ENCODE peak calls at places on chromosomes 7 and 10, in six cellular contexts. F is GM12878, Q is K562, V is HepG2, B is A549, Y is endothelial cell of umbilical vein. W is an unnamed sample.

GRCh38 chr10:19730071-19730470 is 86.2 kb upstream of the PLXDC2 start:
- DNase-seq in Y (no peak), V (no peak), B (no peak), Q (no peak), F (no peak), W (no peak)

GRCh38 chr10:58367049-58367448 is 18.2 kb upstream of the TFAM start:
- DNase-seq in B (no peak), Y (no peak), V (no peak), Q (no peak), F (no peak), W (peak; percentile 15)

GRCh38 chr10:49733866-49734265 is 28.3 kb downstream of the OGDHL start:
- DNase-seq in Y (no peak), B (no peak), Q (no peak), F (no peak), V (no peak), W (no peak)

GRCh38 chr7:134669845-134670373 is 23.3 kb downstream of the BPGM start:
- DNase-seq in Q (no peak), F (peak; percentile 23), B (peak; percentile 73), Y (peak; percentile 99), V (no peak), W (peak; percentile 58)

GRCh38 chr7:81857385-81857784 is 87.5 kb upstream of the HGF start:
- DNase-seq in V (no peak), F (no peak), Y (no peak), Q (no peak), B (peak; percentile 3), W (no peak)

GRCh38 chr10:125823663-125824251 is 411 bp downstream of the BCCIP start:
- DNase-seq in V (no peak), B (no peak), F (no peak), Q (no peak), Y (peak; percentile 10), W (peak; percentile 23)

GRCh38 chr7:105352018-105352612 is 36.6 kb downstream of the SRPK2 start:
- DNase-seq in Q (no peak), V (no peak), Y (peak; percentile 81), F (peak; percentile 93), B (no peak), W (peak; percentile 99)

GRCh38 chr10:29576681-29577080 is 58.1 kb downstream of the SVIL start:
- DNase-seq in F (no peak), Q (no peak), Y (no peak), V (no peak), B (no peak), W (no peak)

GRCh38 chr10:112958275-112958995 is 8.4 kb downstream of the TCF7L2 start:
- DNase-seq in B (peak; percentile 60), F (no peak), Y (no peak), Q (no peak), V (no peak), W (no peak)

GRCh38 chr10:119933179-119933578 is 40.6 kb downstream of the SEC23IP start:
- DNase-seq in Y (peak; percentile 19), F (no peak), Q (no peak), B (peak; percentile 20), V (peak; percentile 16), W (peak; percentile 42)

GRCh38 chr10:114288424-114289095 is 49.5 kb downstream of the VWA2 start:
- DNase-seq in F (no peak), B (no peak), Q (no peak), Y (no peak), V (no peak), W (no peak)

GRCh38 chr10:63206997-63207952 is 74.1 kb downstream of the NRBF2 start:
- DNase-seq in Q (no peak), V (no peak), B (no peak), F (peak; percentile 36), Y (peak; percentile 96), W (no peak)

DNA sequence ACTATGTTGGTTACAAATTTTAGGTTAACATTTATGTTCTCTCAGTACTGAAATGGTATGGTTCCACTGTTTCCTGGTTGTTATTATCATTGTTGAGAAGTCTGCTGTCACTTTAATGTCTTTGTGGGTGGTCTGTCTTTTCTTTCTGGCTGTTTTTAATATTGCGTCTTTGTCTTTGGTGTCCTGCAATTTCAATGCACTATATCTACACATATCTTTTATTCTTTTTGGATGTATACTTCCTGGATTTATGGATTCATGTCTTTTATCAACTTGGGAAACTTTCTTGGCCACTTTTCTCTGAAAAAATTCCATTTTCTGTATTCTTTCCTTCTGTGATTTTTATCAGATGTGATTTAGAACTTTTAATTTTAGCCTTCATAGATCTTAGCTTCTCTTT is 250.2 kb downstream of the BUB3 start:
- DNase-seq in Q (no peak), B (no peak), Y (no peak), V (no peak), F (no peak), W (no peak)
- TF ChIP-seq MYC in Q (no peak), B (no peak), Y (no peak), V (no peak), F (no peak), W (no peak)

GRCh38 chr7:157429001-157429679 is 92.3 kb downstream of the DNAJB6 start:
- DNase-seq in V (no peak), Q (no peak), Y (no peak), F (no peak), B (no peak), W (no peak)

GRCh38 chr7:157431173-157431950 is 94.6 kb downstream of the DNAJB6 start:
- DNase-seq in V (no peak), B (no peak), F (no peak), Y (no peak), Q (no peak), W (peak; percentile 48)

GRCh38 chr7:157429680-157430224 is 92.9 kb downstream of the DNAJB6 start:
- DNase-seq in F (no peak), Y (no peak), Q (no peak), V (no peak), B (no peak), W (no peak)

GRCh38 chr7:157431951-157432540 is 95.2 kb downstream of the DNAJB6 start:
- DNase-seq in Y (no peak), B (no peak), V (no peak), Q (no peak), F (no peak), W (no peak)

DNA sequence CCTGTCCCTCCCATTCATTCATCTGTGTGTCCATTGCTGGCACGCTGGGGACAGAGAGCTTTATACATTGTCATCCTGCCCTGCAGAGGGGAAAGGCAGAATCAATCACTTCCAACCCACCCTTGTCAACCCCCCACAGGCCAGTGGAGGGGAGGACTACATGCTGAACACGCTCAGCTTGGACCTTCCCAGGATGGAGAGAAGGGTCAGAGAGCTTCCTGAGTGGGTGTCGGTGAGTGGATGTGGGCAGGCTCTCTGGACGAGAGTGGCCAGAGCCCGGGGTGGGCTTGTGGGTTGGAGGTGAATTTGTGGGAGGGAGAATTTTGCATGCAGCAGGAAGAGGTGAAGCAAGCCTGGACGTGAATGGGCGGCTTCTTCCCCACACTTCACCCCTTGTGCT is 93.9 kb downstream of the DNAJB6 start:
- DNase-seq in F (no peak), Q (no peak), V (no peak), Y (no peak), B (no peak), W (no peak)
- H3K4me3 ChIP-seq in F (no peak overlapping the region), Q (no peak overlapping the region), V (no peak overlapping the region), Y (no peak overlapping the region), B (no peak overlapping the region), W (no peak overlapping the region)

DNA sequence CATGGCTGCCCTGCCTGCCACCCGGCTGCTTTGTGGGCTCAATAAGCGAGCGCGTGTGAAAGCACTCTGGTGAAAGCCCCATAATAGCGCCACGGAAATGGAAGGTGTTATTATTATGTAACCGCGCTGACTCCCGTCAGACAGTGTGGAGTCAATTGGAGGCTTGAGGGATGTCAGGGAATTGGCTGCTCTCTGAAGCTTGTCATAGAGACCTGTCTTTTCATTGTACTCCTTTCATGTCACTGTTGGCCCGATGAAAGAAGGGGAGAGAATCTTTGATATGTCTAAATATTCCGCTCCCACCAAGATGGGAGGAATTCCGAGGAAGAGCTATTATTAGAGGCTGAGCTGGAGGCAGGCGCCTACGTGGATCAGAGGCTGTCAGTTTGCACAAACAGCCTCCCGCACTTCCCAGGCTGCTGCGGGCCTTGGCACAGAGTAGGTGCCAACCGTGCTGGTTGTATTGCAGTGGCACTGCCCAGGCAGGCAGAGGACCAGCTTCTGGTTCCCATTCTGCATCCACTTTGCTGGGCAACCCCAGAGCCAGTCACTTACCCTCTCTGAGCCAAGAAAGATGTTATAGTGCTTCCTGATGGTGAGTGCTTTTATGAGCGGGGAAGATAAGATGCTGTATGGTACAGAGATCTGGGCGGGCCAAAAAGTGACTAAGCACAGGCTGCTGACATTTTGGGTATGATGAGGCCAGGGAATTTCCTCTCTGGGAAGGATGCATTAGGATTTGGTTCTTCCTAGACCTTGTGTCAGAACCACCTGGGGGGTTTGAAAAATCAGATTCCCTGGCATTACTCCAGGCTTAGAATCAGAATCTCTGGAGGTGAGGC is 151.4 kb downstream of the RPS24 start:
- DNase-seq in B (no peak), Q (no peak), Y (no peak), F (no peak), V (no peak), W (no peak)
- TF ChIP-seq CTCF in B (no peak), Q (no peak), Y (no peak), F (no peak), V (no peak), W (no peak)

GRCh38 chr10:70918851-70919530 is 30.6 kb upstream of the PCBD1 start:
- DNase-seq in B (no peak), F (no peak), V (no peak), Q (peak; percentile 33), Y (no peak), W (no peak)
- TF ChIP-seq MYC in B (no peak), F (no peak), V (no peak), Q (no peak), Y (no peak), W (no peak)

GRCh38 chr7:131103997-131104396 is 223.7 kb upstream of the MKLN1 start:
- DNase-seq in Y (no peak), V (no peak), F (no peak), B (no peak), Q (no peak), W (peak; percentile 73)
- H3K4me3 ChIP-seq in Y (no peak overlapping the region), V (no peak overlapping the region), F (no peak overlapping the region), B (peak overlapping the region; percentile 78), Q (no peak overlapping the region), W (no peak overlapping the region)

GRCh38 chr7:112707655-112708054 is 82.5 kb downstream of the TMEM168 start:
- DNase-seq in Y (no peak), B (no peak), Q (no peak), V (no peak), F (no peak), W (no peak)

DNA sequence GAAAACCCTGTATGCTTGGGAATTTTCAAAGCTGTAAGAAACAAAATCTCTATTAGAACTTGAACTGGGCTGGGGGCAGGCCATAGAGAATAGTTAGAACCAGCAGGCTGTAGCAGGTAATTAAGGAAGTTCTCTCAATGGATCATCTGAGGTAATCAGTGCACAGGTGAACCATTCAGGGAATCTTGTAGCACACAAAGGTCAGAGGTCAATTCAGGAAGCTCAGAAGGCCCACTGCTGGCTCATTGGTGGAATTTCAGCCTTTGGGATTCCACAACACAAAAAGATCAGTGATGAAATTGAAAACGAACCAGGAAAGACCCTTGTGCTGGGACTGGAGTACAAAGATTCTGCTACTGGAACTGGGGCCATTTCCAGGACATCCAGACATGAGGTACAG is 82.0 kb downstream of the TMEM168 start:
- DNase-seq in V (peak; percentile 13), Y (no peak), B (no peak), Q (no peak), F (no peak), W (no peak)
- TF ChIP-seq CTCF in V (no peak), Y (no peak), B (no peak), Q (peak; percentile 28), F (no peak), W (no peak)

W was measured in NB4.